ENCODE peak calls at places on chromosomes 6 and 20, in ten cellular contexts. M, U, A, Q, J, Y, O, P, R and X are unnamed samples.

GRCh38 chr6:167512926-167513325 is 188.0 kb downstream of the TTLL2 start:
- DNase-seq in M (no peak), U (no peak), A (no peak), Q (no peak), J (no peak), Y (no peak), O (no peak), P (no peak), R (no peak), X (no peak)

GRCh38 chr6:8100159-8100854 is 2.0 kb downstream of the EEF1E1 start:
- DNase-seq in M (no peak), U (no peak), A (no peak), Q (no peak), J (no peak), Y (no peak), O (no peak), P (no peak), R (no peak), X (no peak)

GRCh38 chr6:36319436-36319762 is 17.3 kb downstream of the BNIP5 start:
- DNase-seq in M (no peak), U (no peak), A (no peak), Q (no peak), J (no peak), Y (no peak), O (no peak), P (no peak), R (no peak), X (no peak)

GRCh38 chr20:21618697-21619421 is 86.6 kb upstream of the PAX1 start:
- DNase-seq in M (no peak), U (no peak), A (no peak), Q (no peak), J (no peak), Y (no peak), O (no peak), P (no peak), R (no peak), X (no peak)

GRCh38 chr6:156617376-156617775 is 159.8 kb upstream of the ARID1B start:
- DNase-seq in M (no peak), U (peak; percentile 78), A (no peak), Q (no peak), J (no peak), Y (no peak), O (no peak), P (no peak), R (peak; percentile 39), X (no peak)

GRCh38 chr6:167797079-167797870 is 29.4 kb upstream of the AFDN start:
- DNase-seq in M (no peak), U (no peak), A (no peak), Q (no peak), J (no peak), Y (no peak), O (no peak), P (no peak), R (no peak), X (no peak)

GRCh38 chr20:16313917-16314316 is 259.3 kb downstream of the KIF16B start:
- DNase-seq in M (no peak), U (no peak), A (no peak), Q (no peak), J (no peak), Y (no peak), O (no peak), P (no peak), R (no peak), X (no peak)

GRCh38 chr6:149929422-149929821 is 6.5 kb upstream of the RAET1G start:
- DNase-seq in M (peak; percentile 34), U (no peak), A (no peak), Q (no peak), J (no peak), Y (no peak), O (no peak), P (no peak), R (no peak), X (no peak)

GRCh38 chr20:5938456-5939029 is 11.8 kb downstream of the TRMT6 start:
- DNase-seq in M (no peak), U (no peak), A (no peak), Q (no peak), J (no peak), Y (no peak), O (no peak), P (no peak), R (no peak), X (no peak)

GRCh38 chr20:34514897-34515483 is 1.2 kb upstream of the DYNLRB1 start:
- DNase-seq in M (no peak), U (no peak), A (no peak), Q (no peak), J (no peak), Y (no peak), O (no peak), P (no peak), R (no peak), X (peak; percentile 12)
- TF ChIP-seq CTCF in M (no peak), U (no peak), A (no peak), Q (no peak), J (no peak), Y (no peak), O (no peak), P (no peak), R (no peak), X (no peak)

GRCh38 chr20:44495802-44496481 is 20.3 kb downstream of the TTPAL start:
- DNase-seq in M (no peak), U (peak; percentile 89), A (no peak), Q (no peak), J (no peak), Y (peak; percentile 59), O (no peak), P (peak; percentile 99), R (peak; percentile 99), X (peak; percentile 99)

GRCh38 chr20:44494681-44495080 is 19.0 kb downstream of the TTPAL start:
- DNase-seq in M (no peak), U (peak; percentile 20), A (no peak), Q (no peak), J (no peak), Y (no peak), O (no peak), P (no peak), R (no peak), X (no peak)

GRCh38 chr20:44495257-44495656 is 19.6 kb downstream of the TTPAL start:
- DNase-seq in M (no peak), U (peak; percentile 93), A (no peak), Q (no peak), J (no peak), Y (no peak), O (peak; percentile 63), P (peak; percentile 42), R (peak; percentile 97), X (peak; percentile 63)

GRCh38 chr20:44491635-44492395 is 16.1 kb downstream of the TTPAL start:
- DNase-seq in M (no peak), U (peak; percentile 64), A (no peak), Q (no peak), J (no peak), Y (no peak), O (peak; percentile 75), P (peak; percentile 54), R (peak; percentile 92), X (peak; percentile 61)

DNA sequence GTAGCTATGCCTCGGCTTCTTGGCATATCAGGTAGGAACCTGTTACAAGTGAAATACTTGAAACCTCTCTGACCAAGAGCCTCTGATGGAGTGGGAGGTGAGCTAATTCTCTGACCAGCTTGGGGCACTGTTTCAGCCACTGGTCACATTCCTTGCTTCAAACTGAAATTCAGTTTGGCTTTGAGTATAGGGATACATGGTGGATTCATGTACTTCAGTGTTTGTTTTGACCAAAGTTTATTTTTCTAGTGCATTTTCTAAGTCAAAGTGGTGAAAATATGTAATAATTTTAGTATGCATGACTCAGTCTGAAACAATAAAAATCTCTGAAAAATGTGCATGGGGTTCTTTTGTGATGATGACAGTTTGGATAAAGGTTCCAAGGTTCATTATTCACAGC is 18.6 kb downstream of the TTPAL start:
- DNase-seq in M (no peak), U (peak; percentile 47), A (no peak), Q (no peak), J (no peak), Y (no peak), O (no peak), P (peak; percentile 52), R (peak; percentile 93), X (peak; percentile 64)
- TF ChIP-seq CTCF in M (no peak), U (no peak), A (no peak), Q (no peak), J (no peak), Y (no peak), O (no peak), P (no peak), R (no peak), X (peak; percentile 32)

GRCh38 chr6:109008951-109009760 is 85.5 kb downstream of the SESN1 start:
- DNase-seq in M (peak; percentile 97), U (peak; percentile 86), A (peak; percentile 78), Q (peak; percentile 98), J (peak; percentile 87), Y (peak; percentile 62), O (peak; percentile 92), P (peak; percentile 32), R (peak; percentile 85), X (peak; percentile 74)
- TF ChIP-seq CTCF in M (no peak), U (no peak), A (peak; percentile 46), Q (peak; percentile 22), J (no peak), Y (no peak), O (peak; percentile 62), P (no peak), R (no peak), X (peak; percentile 62)

DNA sequence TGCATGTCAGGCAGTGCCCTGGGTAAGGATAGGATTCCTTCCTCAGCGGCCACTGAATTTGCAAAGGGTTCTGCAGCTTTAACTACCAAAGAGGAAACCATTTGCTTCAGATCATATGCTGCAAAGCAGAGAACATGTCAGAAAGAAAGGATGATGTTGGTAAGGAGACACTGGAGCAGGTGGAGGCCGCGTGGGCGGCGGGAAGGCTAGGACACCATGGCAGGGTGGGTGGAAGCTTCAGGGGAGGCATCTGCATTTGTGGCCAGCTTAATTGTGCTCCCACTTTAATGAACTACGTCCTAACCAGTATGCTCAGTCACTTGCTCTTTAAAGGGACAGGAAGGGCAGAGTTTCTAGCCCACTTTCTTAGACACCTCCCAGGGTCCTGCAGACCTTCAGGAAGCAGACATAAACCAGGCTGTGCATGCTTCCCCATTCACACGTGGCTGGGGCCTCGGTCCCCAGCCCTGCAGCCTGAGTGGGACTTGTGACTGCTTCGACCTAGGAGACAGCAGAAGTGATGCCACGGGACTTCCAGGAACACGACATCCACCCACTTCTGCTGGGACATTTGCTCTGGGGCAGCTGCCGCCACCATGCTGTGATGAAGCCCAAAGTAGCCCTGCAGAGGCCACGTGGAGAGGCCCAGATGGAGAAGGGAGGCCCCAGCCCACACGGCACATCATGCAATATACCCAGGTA is 76.1 kb downstream of the GINS1 start:
- DNase-seq in M (no peak), U (no peak), A (no peak), Q (no peak), J (no peak), Y (no peak), O (no peak), P (no peak), R (no peak), X (no peak)
- TF ChIP-seq CTCF in M (no peak), U (no peak), A (no peak), Q (no peak), J (no peak), Y (no peak), O (no peak), P (no peak), R (no peak), X (no peak)

DNA sequence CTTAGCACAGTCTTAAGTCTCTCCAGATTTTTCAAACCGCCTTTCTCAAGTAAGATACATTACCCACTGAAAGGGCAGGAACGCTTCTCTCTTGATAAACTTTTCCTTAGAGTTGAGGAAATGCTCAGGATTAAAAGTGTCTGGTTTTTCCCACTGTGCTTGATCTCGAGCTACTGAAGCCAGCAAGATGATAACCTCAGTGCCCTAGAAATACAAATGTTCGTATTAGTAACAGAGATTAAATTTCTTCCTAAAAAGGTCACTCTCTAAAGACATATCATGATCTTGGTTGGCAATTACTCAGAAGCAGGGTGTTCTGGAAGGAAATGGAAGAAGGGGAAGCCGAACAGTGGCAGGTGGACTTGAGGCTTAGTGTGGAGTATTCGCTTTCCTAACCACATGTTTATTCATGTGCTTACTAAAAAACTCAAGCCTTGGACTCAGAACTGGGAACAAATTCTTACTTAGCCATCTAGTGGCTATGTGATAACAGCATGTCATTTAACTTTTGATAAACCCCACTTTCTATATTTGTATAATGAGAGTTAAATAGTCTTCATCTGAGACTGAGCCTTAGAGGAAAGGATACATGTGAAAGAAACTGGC is 20.1 kb downstream of the C6orf141 start:
- DNase-seq in M (no peak), U (peak; percentile 42), A (no peak), Q (no peak), J (no peak), Y (no peak), O (no peak), P (no peak), R (peak; percentile 27), X (peak; percentile 2)
- TF ChIP-seq CTCF in M (no peak), U (peak; percentile 36), A (no peak), Q (no peak), J (no peak), Y (no peak), O (no peak), P (peak; percentile 24), R (peak; percentile 14), X (peak; percentile 50)